ENCODE peak calls at places on chromosomes 2 and 18, in four cellular contexts. Z is gastrocnemius medialis; Y is Peyer's patch; C is CD4-positive, CD25-positive, alpha-beta regulatory T cell. I is an unnamed sample. For H3K36me3, the result is how much of the 10 kb centered on the place peaks cover.

GRCh38 chr2:142745691-142746090 is 131.8 kb upstream of the KYNU start:
- DNase-seq in C (no peak), Y (no peak), Z (no peak), I (no peak)

GRCh38 chr2:192218970-192219369 is 24.2 kb upstream of the TMEFF2 start:
- DNase-seq in Z (no peak), Y (no peak), C (no peak), I (no peak)

GRCh38 chr2:34387536-34387935 is 788.4 kb upstream of the FAM98A start:
- DNase-seq in C (no peak), Z (no peak), Y (no peak), I (no peak)

GRCh38 chr2:71348302-71348701 is 16.7 kb downstream of the ZNF638 start:
- DNase-seq in Y (no peak), C (peak), Z (no peak), I (no peak)

GRCh38 chr2:59282374-59283057 is 1041.4 kb upstream of the FANCL start:
- DNase-seq in Y (no peak), C (no peak), Z (no peak), I (no peak)

GRCh38 chr2:182867411-182868048 is 1.1 kb upstream of the FRZB start:
- DNase-seq in Y (no peak), Z (no peak), C (no peak), I (no peak)

GRCh38 chr2:216903470-216903869 is 43.6 kb upstream of the TNP1 start:
- DNase-seq in Y (no peak), Z (no peak), C (no peak), I (no peak)

GRCh38 chr2:169528271-169528701 is 18.8 kb downstream of the KLHL41 start:
- DNase-seq in Y (peak), C (peak), Z (peak), I (peak)

GRCh38 chr2:222290691-222291484 is 7.9 kb downstream of the PAX3 start:
- DNase-seq in Y (no peak), C (no peak), Z (no peak), I (no peak)

GRCh38 chr18:32877371-32877770 is 104.5 kb upstream of the KLHL14 start:
- DNase-seq in C (no peak), Y (no peak), Z (no peak), I (no peak)

GRCh38 chr2:15939556-15939853 is 845 bp upstream of the MYCN start:
- DNase-seq in C (no peak), Z (no peak), Y (no peak), I (no peak)

DNA sequence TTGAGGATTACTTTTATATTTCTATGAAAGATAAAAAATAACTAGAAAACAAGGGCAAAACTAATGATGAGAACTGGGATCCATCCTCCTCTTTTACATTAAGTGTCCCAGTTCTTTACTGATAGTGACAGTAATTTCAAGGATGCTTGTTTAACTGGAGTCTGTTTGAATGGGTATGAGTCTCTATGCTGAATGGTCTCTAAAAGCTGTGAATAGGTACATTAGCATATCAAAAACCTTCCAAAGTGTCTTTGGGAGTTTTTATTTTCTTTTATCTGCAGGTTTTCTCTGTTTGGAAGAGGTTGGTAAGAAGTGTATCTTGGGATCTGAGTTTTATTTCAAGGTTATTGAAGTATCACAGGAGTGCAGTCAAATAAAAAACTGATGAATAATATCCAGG is 30.0 kb downstream of the DSEL start:
- DNase-seq in C (no peak), Z (no peak), Y (no peak), I (no peak)
- H3K36me3 ChIP-seq in C (under half), Z (under half), Y (under half), I (under half)

DNA sequence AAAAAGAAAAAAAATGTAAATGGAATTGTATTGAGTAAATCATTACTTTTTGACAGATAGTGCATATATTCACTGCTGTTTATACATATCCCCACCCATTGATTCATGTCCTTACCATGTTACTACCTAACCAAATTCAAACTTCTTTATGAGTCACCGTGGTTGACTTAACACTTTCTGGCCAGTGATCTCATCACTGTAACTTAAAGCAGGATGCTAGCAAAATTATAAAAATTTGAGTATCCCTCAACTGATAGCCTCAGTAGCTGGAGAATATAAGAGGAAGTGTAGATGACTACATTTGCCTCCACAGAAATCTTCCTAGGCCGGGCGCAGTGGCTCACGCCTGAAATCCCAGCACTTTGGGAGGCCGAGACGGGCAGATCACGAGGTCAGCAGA is 13.4 kb downstream of the CNOT9 start:
- DNase-seq in Y (no peak), C (peak), Z (no peak), I (no peak)
- H3K36me3 ChIP-seq in Y (under half), C (half or more), Z (under half), I (under half)

GRCh38 chr2:134454426-134454825 is 200.6 kb downstream of the MGAT5 start:
- DNase-seq in Z (no peak), Y (no peak), C (no peak), I (no peak)
- H3K36me3 ChIP-seq in Z (under half), Y (under half), C (under half), I (under half)

GRCh38 chr2:55653255-55653654 is 35.8 kb upstream of the PPP4R3B start:
- DNase-seq in Z (no peak), Y (no peak), C (no peak), I (no peak)

GRCh38 chr2:55649211-55649610 is 31.8 kb upstream of the PPP4R3B start:
- DNase-seq in Z (no peak), C (no peak), Y (no peak), I (no peak)
- H3K36me3 ChIP-seq in Z (under half), C (under half), Y (under half), I (under half)

GRCh38 chr18:10537765-10538164 is 11.9 kb downstream of the NAPG start:
- DNase-seq in Y (no peak), C (no peak), Z (no peak), I (no peak)
- H3K36me3 ChIP-seq in Y (under half), C (under half), Z (under half), I (under half)

I was measured in small intestine.